ENCODE peak calls at places on chromosomes 7 and 10, in ten cellular contexts. M is Calu3; U is NCI-H510A treated with DMSO at 0.1 percent for 48 hours; O is stimulated activated CD4-positive, alpha-beta T cell treated with anti-CD3 and anti-CD28 coated beads, Interleukin-2, amount 100 ng/mL, for 24 hours; H is activated CD8-positive, alpha-beta memory T cell treated with anti-CD3 and anti-CD28 coated beads for 48 hours; K is stromal cell of bone marrow; G is neural crest cell; J is KBM-7; T is activated CD4-positive, alpha-beta T cell treated with anti-CD3 and anti-CD28 coated beads, Interleukin-2, amount 50 U/mL, for 24 hours; N is small intestine. R is an unnamed sample.

GRCh38 chr10:77212632-77213031 is 425.0 kb downstream of the KCNMA1 start:
- DNase-seq in M (no peak), U (no peak), O (no peak), H (no peak), K (no peak), G (no peak), J (no peak), T (no peak), N (no peak), R (no peak)

GRCh38 chr10:68095176-68095575 is 14.1 kb upstream of the MYPN start:
- DNase-seq in M (peak), U (no peak), O (no peak), H (no peak), K (no peak), G (no peak), J (no peak), T (no peak), N (no peak), R (no peak)

GRCh38 chr7:18420758-18421157 is 74.8 kb upstream of the HDAC9 start:
- DNase-seq in M (no peak), U (peak), O (no peak), H (no peak), K (no peak), G (no peak), J (peak), T (no peak), N (no peak), R (no peak)

GRCh38 chr10:131570716-131571307 is 259.3 kb upstream of the TCERG1L start:
- DNase-seq in M (no peak), U (no peak), O (no peak), H (no peak), K (no peak), G (no peak), J (no peak), T (no peak), N (no peak), R (no peak)

GRCh38 chr7:30168800-30169584 is 34.2 kb downstream of the MTURN start:
- DNase-seq in M (no peak), U (no peak), O (no peak), H (no peak), K (peak), G (no peak), J (no peak), T (no peak), N (no peak), R (no peak)

GRCh38 chr7:20301311-20301939 is 29.3 kb upstream of the ITGB8 start:
- DNase-seq in M (no peak), U (no peak), O (no peak), H (no peak), K (no peak), G (no peak), J (peak), T (no peak), N (no peak), R (no peak)

GRCh38 chr10:119768455-119769094 is 42.7 kb downstream of the INPP5F start:
- DNase-seq in M (no peak), U (no peak), O (no peak), H (no peak), K (no peak), G (no peak), J (no peak), T (no peak), N (peak), R (no peak)

GRCh38 chr10:44865289-44865671 is 45.9 kb upstream of the TMEM72 start:
- DNase-seq in M (no peak), U (no peak), O (no peak), H (no peak), K (no peak), G (no peak), J (no peak), T (no peak), N (no peak), R (no peak)

GRCh38 chr7:33905389-33906032 is at the start of gene BMPER:
- DNase-seq in M (peak), U (peak), O (peak), H (no peak), K (no peak), G (peak), J (no peak), T (no peak), N (peak), R (no peak)

GRCh38 chr7:142785841-142786250 is 15.1 kb downstream of the PRSS2 start:
- DNase-seq in M (no peak), U (no peak), O (peak), H (no peak), K (no peak), G (no peak), J (no peak), T (no peak), N (peak), R (peak)

GRCh38 chr7:21580073-21580521 is 37.3 kb downstream of the DNAH11 start:
- DNase-seq in M (no peak), U (peak), O (no peak), H (no peak), K (peak), G (no peak), J (peak), T (no peak), N (peak), R (no peak)

GRCh38 chr10:5812283-5813090 is 747 bp downstream of the GDI2 start:
- DNase-seq in M (peak), U (peak), O (peak), H (no peak), K (no peak), G (peak), J (peak), T (no peak), N (peak), R (peak)

GRCh38 chr7:133275441-133276105 is 22.7 kb downstream of the EXOC4 start:
- DNase-seq in M (no peak), U (no peak), O (no peak), H (no peak), K (no peak), G (no peak), J (no peak), T (no peak), N (no peak), R (no peak)

GRCh38 chr10:110420401-110421193 is 77.1 kb upstream of the DUSP5 start:
- DNase-seq in M (peak), U (no peak), O (no peak), H (no peak), K (peak), G (no peak), J (no peak), T (no peak), N (no peak), R (no peak)

GRCh38 chr7:157738064-157738460 is 401.3 kb downstream of the DNAJB6 start:
- DNase-seq in M (no peak), U (no peak), O (no peak), H (no peak), K (no peak), G (peak), J (no peak), T (no peak), N (no peak), R (no peak)

GRCh38 chr10:101052285-101052684 is 9.5 kb upstream of the KAZALD1 start:
- DNase-seq in M (no peak), U (no peak), O (no peak), H (no peak), K (peak), G (no peak), J (no peak), T (no peak), N (no peak), R (no peak)

GRCh38 chr10:36023939-36024338 is 381.8 kb upstream of the FZD8 start:
- DNase-seq in M (no peak), U (no peak), O (no peak), H (no peak), K (peak), G (no peak), J (peak), T (no peak), N (no peak), R (no peak)